ENCODE peak calls at places on chromosome 4, in five cellular contexts. R, U, E, I and C are unnamed samples.

GRCh38 chr4:168859888-168860694 is 150.0 kb downstream of the CBR4 start:
- DNase-seq in R (no peak), U (no peak), E (no peak), I (no peak), C (peak; percentile 70)

GRCh38 chr4:183493246-183493645 is 11.6 kb upstream of the ING2 start:
- DNase-seq in R (no peak), U (no peak), E (no peak), I (no peak), C (no peak)

GRCh38 chr4:153502584-153502983 is 36.4 kb downstream of the TMEM131L start:
- DNase-seq in R (no peak), U (no peak), E (no peak), I (no peak), C (no peak)

GRCh38 chr4:177384856-177385396 is 57.3 kb downstream of the AGA start:
- DNase-seq in R (no peak), U (no peak), E (no peak), I (no peak), C (no peak)

GRCh38 chr4:47383829-47384427 is 79.6 kb downstream of the COMMD8 start:
- DNase-seq in R (no peak), U (no peak), E (peak; percentile 12), I (no peak), C (peak; percentile 59)

GRCh38 chr4:4866124-4866832 is 6.8 kb downstream of the MSX1 start:
- DNase-seq in R (no peak), U (no peak), E (no peak), I (no peak), C (no peak)

GRCh38 chr4:55075823-55076418 is 49.5 kb downstream of the KDR start:
- DNase-seq in R (no peak), U (no peak), E (no peak), I (no peak), C (peak; percentile 92)

GRCh38 chr4:3786196-3786869 is 20.1 kb downstream of the ADRA2C start:
- DNase-seq in R (no peak), U (no peak), E (peak; percentile 25), I (peak; percentile 92), C (no peak)

GRCh38 chr4:108272566-108272965 is 103.8 kb upstream of the LEF1 start:
- DNase-seq in R (no peak), U (no peak), E (no peak), I (no peak), C (peak; percentile 96)

GRCh38 chr4:54226399-54227260 is 2.5 kb upstream of the PDGFRA start:
- DNase-seq in R (no peak), U (no peak), E (no peak), I (no peak), C (peak; percentile 84)

GRCh38 chr4:8050555-8051206 is 107.9 kb downstream of the ABLIM2 start:
- DNase-seq in R (peak; percentile 21), U (no peak), E (peak; percentile 80), I (peak; percentile 90), C (no peak)

GRCh38 chr4:152369903-152370296 is 166.0 kb downstream of the FBXW7 start:
- DNase-seq in R (no peak), U (no peak), E (no peak), I (no peak), C (no peak)

GRCh38 chr4:110878413-110878812 is 255.5 kb upstream of the PITX2 start:
- DNase-seq in R (no peak), U (no peak), E (no peak), I (no peak), C (peak; percentile 86)

GRCh38 chr4:184347251-184348239 is 126.8 kb downstream of the IRF2 start:
- DNase-seq in R (no peak), U (no peak), E (peak; percentile 63), I (no peak), C (peak; percentile 78)

GRCh38 chr4:149835280-149835679 is 19.6 kb upstream of the IQCM start:
- DNase-seq in R (no peak), U (no peak), E (peak; percentile 24), I (no peak), C (no peak)

GRCh38 chr4:109942292-109942926 is 29.7 kb downstream of the EGF start:
- DNase-seq in R (no peak), U (no peak), E (no peak), I (no peak), C (peak; percentile 16)

GRCh38 chr4:3137908-3138307 is 63.4 kb downstream of the HTT start:
- DNase-seq in R (no peak), U (no peak), E (no peak), I (no peak), C (no peak)

GRCh38 chr4:145545538-145546224 is 64.0 kb downstream of the SMAD1 start:
- DNase-seq in R (peak; percentile 74), U (no peak), E (peak; percentile 20), I (no peak), C (peak; percentile 82)

GRCh38 chr4:182507808-182508207 is 264.6 kb downstream of the TENM3 start:
- DNase-seq in R (no peak), U (no peak), E (no peak), I (no peak), C (no peak)

GRCh38 chr4:15756361-15756861 is 21.7 kb upstream of the CD38 start:
- DNase-seq in R (no peak), U (peak; percentile 60), E (peak; percentile 77), I (no peak), C (peak; percentile 99)